ENCODE peak calls at places on chromosomes 6 and 20, in five cellular contexts. V is epithelial cell of esophagus; U is transverse colon; K is activated CD8-positive, alpha-beta T cell treated with anti-CD3 and anti-CD28 coated beads for 36 hours; F is dorsolateral prefrontal cortex. R is an unnamed sample.

GRCh38 chr6:69863766-69864165 is 2.6 kb upstream of the COL19A1 start:
- DNase-seq in V (no peak), U (no peak), K (no peak), F (no peak), R (no peak)

GRCh38 chr20:20089018-20089417 is 36.7 kb downstream of the CFAP61 start:
- DNase-seq in V (no peak), U (no peak), K (no peak), F (no peak), R (no peak)

GRCh38 chr20:57166568-57167291 is 99.7 kb downstream of the BMP7 start:
- DNase-seq in V (no peak), U (no peak), K (no peak), F (no peak), R (no peak)

GRCh38 chr20:63295422-63295821 is 2.4 kb downstream of the COL20A1 start:
- DNase-seq in V (no peak), U (no peak), K (no peak), F (no peak), R (no peak)

GRCh38 chr20:23782366-23782983 is 31.7 kb upstream of the CST1 start:
- DNase-seq in V (peak), U (no peak), K (no peak), F (no peak), R (no peak)

GRCh38 chr20:2398453-2398852 is 17.8 kb downstream of the TGM6 start:
- DNase-seq in V (no peak), U (no peak), K (no peak), F (no peak), R (no peak)

GRCh38 chr20:63106108-63106764 is 99.5 kb upstream of the BHLHE23 start:
- DNase-seq in V (no peak), U (peak), K (no peak), F (no peak), R (no peak)

GRCh38 chr6:71733970-71734899 is 152.1 kb upstream of the RIMS1 start:
- DNase-seq in V (no peak), U (no peak), K (no peak), F (no peak), R (no peak)

GRCh38 chr6:169132361-169132895 is 121.2 kb downstream of the THBS2 start:
- DNase-seq in V (no peak), U (no peak), K (no peak), F (no peak), R (no peak)

GRCh38 chr6:149330133-149330532 is 12.6 kb downstream of the TAB2 start:
- DNase-seq in V (no peak), U (no peak), K (no peak), F (no peak), R (no peak)

GRCh38 chr6:40359808-40360207 is 227.4 kb downstream of the LRFN2 start:
- DNase-seq in V (no peak), U (no peak), K (no peak), F (no peak), R (no peak)

GRCh38 chr6:7270320-7271204 is 42.4 kb downstream of the SSR1 start:
- DNase-seq in V (no peak), U (no peak), K (no peak), F (no peak), R (no peak)

GRCh38 chr6:160137989-160138835 is 16.6 kb downstream of the SLC22A1 start:
- DNase-seq in V (peak), U (peak), K (peak), F (peak), R (peak)

GRCh38 chr6:146770275-146770964 is 171.6 kb downstream of the ADGB start:
- DNase-seq in V (no peak), U (no peak), K (peak), F (no peak), R (no peak)

GRCh38 chr6:73639015-73639414 is 14.8 kb downstream of the SLC17A5 start:
- DNase-seq in V (no peak), U (no peak), K (no peak), F (no peak), R (no peak)

GRCh38 chr6:73640179-73640750 is 13.5 kb downstream of the SLC17A5 start:
- DNase-seq in V (no peak), U (no peak), K (no peak), F (no peak), R (no peak)

GRCh38 chr6:73644941-73645591 is 8.7 kb downstream of the SLC17A5 start:
- DNase-seq in V (no peak), U (no peak), K (no peak), F (no peak), R (no peak)

GRCh38 chr6:73644030-73644429 is 9.8 kb downstream of the SLC17A5 start:
- DNase-seq in V (peak), U (no peak), K (no peak), F (no peak), R (no peak)

GRCh38 chr6:73642530-73642929 is 11.3 kb downstream of the SLC17A5 start:
- DNase-seq in V (no peak), U (no peak), K (no peak), F (no peak), R (no peak)
- TF ChIP-seq CTCF in V (no peak), U (no peak), K (no peak), F (no peak), R (no peak)

GRCh38 chr6:117311310-117311709 is 46.0 kb downstream of the VGLL2 start:
- DNase-seq in V (no peak), U (no peak), K (no peak), F (no peak), R (no peak)

DNA sequence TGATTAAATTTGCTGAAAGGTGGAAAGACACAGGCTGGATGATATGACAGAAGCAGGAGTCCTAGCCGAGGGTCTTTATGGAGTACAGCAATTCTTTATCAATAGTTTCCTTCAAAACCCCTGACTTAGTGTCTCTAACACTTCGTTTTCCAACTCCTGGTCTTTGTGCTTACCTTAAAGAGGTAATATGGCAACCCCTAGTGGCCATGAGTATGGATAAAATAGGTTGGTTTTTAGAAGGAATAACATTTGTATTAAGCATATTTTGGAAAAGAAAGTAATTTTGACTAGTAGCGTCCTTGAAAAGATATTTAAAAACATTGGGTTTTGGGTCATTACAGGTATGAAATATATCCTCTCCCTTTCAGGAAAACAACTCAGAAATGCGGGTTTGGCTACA is 51.9 kb downstream of the VGLL2 start:
- DNase-seq in V (peak), U (no peak), K (no peak), F (no peak), R (no peak)
- TF ChIP-seq CTCF in V (peak), U (peak), K (peak), F (no peak), R (no peak)

GRCh38 chr20:46464451-46464850 is 48.9 kb downstream of the ZNF334 start:
- DNase-seq in V (no peak), U (no peak), K (no peak), F (no peak), R (no peak)
- TF ChIP-seq CTCF in V (no peak), U (no peak), K (no peak), F (no peak), R (no peak)

GRCh38 chr6:116616757-116617093 is 446 bp downstream of the RSPH4A start:
- DNase-seq in V (no peak), U (peak), K (peak), F (no peak), R (peak)

GRCh38 chr6:116611020-116611419 is 5.3 kb upstream of the RSPH4A start:
- DNase-seq in V (peak), U (no peak), K (no peak), F (no peak), R (no peak)

DNA sequence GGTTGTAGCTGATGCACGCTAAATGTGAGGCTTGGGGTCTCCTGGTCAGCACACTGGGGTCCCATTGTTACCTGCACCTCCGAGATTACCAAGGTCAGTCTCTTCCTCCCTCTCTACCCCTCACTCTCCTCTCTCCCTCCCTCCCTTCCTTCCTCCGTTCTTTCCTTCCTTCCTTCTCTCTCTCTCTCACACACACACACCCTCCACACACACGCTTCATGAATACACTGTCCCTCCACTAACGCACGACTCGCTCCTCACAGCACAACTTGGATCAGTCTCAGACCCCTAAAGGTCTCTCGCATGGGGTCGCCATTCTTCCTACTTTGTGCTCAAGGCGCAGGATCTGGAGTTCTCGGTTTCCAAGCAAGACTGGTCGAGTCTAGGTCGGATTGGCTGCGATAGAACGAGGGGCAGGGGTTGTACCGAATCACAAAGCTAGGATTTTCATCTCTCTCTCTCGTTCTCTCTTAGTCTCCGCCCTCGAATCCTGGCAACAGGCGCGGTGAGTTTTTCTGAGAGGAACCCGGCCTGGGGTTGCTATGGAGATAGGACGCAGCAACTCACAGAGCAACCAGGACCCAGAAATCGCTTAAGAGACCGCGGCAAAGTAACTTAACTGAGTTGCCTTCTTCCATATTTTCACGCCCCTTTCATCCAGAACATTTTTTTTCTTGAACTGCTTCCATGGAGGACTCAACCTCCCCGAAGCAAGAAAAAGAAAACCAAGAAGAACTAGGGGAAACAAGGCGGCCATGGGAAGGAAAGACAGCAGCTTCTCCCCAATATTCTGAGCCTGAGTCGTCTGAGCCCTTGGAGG is at the start of gene RSPH4A:
- DNase-seq in V (peak), U (peak), K (peak), F (peak), R (peak)
- TF ChIP-seq CTCF in V (peak), U (no peak), K (no peak), F (no peak), R (no peak)

DNA sequence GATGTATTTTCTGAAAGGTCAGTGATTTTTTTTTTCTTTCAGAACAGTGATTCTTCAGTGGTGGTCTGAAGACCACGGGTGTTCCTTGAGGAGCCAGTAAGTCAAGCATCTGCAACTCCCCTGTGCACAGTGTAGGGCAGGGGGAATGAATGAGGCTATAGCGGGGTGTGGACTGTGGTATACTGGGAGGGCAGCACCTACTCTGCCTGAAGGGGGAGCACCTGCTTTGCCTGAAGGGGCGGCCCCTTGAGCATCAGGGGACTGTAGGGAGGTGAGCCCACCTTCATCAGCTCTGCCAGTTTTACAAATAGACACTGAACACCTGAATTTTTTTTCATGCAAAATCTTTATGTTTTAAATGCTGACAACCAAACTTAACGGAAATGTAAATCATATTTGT is 77.5 kb upstream of the RIPOR2 start:
- DNase-seq in V (no peak), U (no peak), K (peak), F (no peak), R (no peak)
- TF ChIP-seq CTCF in V (peak), U (no peak), K (peak), F (no peak), R (peak)

GRCh38 chr6:157527471-157527907 is 146.5 kb downstream of the ZDHHC14 start:
- DNase-seq in V (no peak), U (no peak), K (peak), F (no peak), R (peak)
- TF ChIP-seq CTCF in V (no peak), U (no peak), K (no peak), F (no peak), R (no peak)

GRCh38 chr6:44247338-44248302 is 719 bp downstream of the HSP90AB1 start:
- DNase-seq in V (peak), U (peak), K (peak), F (peak), R (no peak)

GRCh38 chr6:44245391-44245911 is 1.4 kb upstream of the HSP90AB1 start:
- DNase-seq in V (no peak), U (no peak), K (no peak), F (no peak), R (no peak)

GRCh38 chr6:44248579-44248978 is 1.7 kb downstream of the HSP90AB1 start:
- DNase-seq in V (no peak), U (no peak), K (no peak), F (no peak), R (no peak)

GRCh38 chr6:44246663-44247337 is at the start of gene HSP90AB1:
- DNase-seq in V (peak), U (peak), K (peak), F (peak), R (peak)

GRCh38 chr6:44245912-44246662 is 814 bp upstream of the HSP90AB1 start:
- DNase-seq in V (peak), U (peak), K (peak), F (peak), R (peak)
- TF ChIP-seq CTCF in V (no peak), U (peak), K (no peak), F (peak), R (peak)